ENCODE peak calls at places on chromosomes 11 and 22, in four cellular contexts. One of them, this sample, is unnamed.

GRCh38 chr11:65870307-65870658 is 2.3 kb downstream of the EFEMP2 start:
- DNase-seq in stimulated activated CD4-positive, alpha-beta T cell treated with anti-CD3 and anti-CD28 coated beads, Interleukin-12 subunit alpha, Interleukin-12 subunit beta, amount 100 ng/mL, for 4 hours: no peak
- DNase-seq in GM19239: no peak
- DNase-seq in naive thymus-derived CD4-positive, alpha-beta T cell: no peak
- DNase-seq in this sample: no peak

GRCh38 chr22:37211075-37211852 is 1.0 kb downstream of the SSTR3 start:
- DNase-seq in stimulated activated CD4-positive, alpha-beta T cell treated with anti-CD3 and anti-CD28 coated beads, Interleukin-12 subunit alpha, Interleukin-12 subunit beta, amount 100 ng/mL, for 4 hours: no peak
- DNase-seq in GM19239: no peak
- DNase-seq in naive thymus-derived CD4-positive, alpha-beta T cell: no peak
- DNase-seq in this sample: no peak

GRCh38 chr11:44617671-44618461 is 52.4 kb downstream of the CD82 start:
- DNase-seq in stimulated activated CD4-positive, alpha-beta T cell treated with anti-CD3 and anti-CD28 coated beads, Interleukin-12 subunit alpha, Interleukin-12 subunit beta, amount 100 ng/mL, for 4 hours: no peak
- DNase-seq in GM19239: no peak
- DNase-seq in naive thymus-derived CD4-positive, alpha-beta T cell: peak
- DNase-seq in this sample: no peak

GRCh38 chr11:33895752-33896137 is 3.9 kb upstream of the LMO2 start:
- DNase-seq in stimulated activated CD4-positive, alpha-beta T cell treated with anti-CD3 and anti-CD28 coated beads, Interleukin-12 subunit alpha, Interleukin-12 subunit beta, amount 100 ng/mL, for 4 hours: no peak
- DNase-seq in GM19239: no peak
- DNase-seq in naive thymus-derived CD4-positive, alpha-beta T cell: no peak
- DNase-seq in this sample: no peak

GRCh38 chr11:32148824-32149223 is 58.0 kb downstream of the RCN1 start:
- DNase-seq in stimulated activated CD4-positive, alpha-beta T cell treated with anti-CD3 and anti-CD28 coated beads, Interleukin-12 subunit alpha, Interleukin-12 subunit beta, amount 100 ng/mL, for 4 hours: no peak
- DNase-seq in GM19239: no peak
- DNase-seq in naive thymus-derived CD4-positive, alpha-beta T cell: no peak
- DNase-seq in this sample: no peak

GRCh38 chr22:38419864-38420172 is 35.2 kb downstream of the KCNJ4 start:
- DNase-seq in stimulated activated CD4-positive, alpha-beta T cell treated with anti-CD3 and anti-CD28 coated beads, Interleukin-12 subunit alpha, Interleukin-12 subunit beta, amount 100 ng/mL, for 4 hours: no peak
- DNase-seq in GM19239: no peak
- DNase-seq in naive thymus-derived CD4-positive, alpha-beta T cell: no peak
- DNase-seq in this sample: no peak

GRCh38 chr11:63903884-63904283 is 13.1 kb downstream of the RCOR2 start:
- DNase-seq in stimulated activated CD4-positive, alpha-beta T cell treated with anti-CD3 and anti-CD28 coated beads, Interleukin-12 subunit alpha, Interleukin-12 subunit beta, amount 100 ng/mL, for 4 hours: no peak
- DNase-seq in GM19239: no peak
- DNase-seq in naive thymus-derived CD4-positive, alpha-beta T cell: no peak
- DNase-seq in this sample: no peak

GRCh38 chr22:36431977-36432376 is 44.2 kb upstream of the MYH9 start:
- DNase-seq in stimulated activated CD4-positive, alpha-beta T cell treated with anti-CD3 and anti-CD28 coated beads, Interleukin-12 subunit alpha, Interleukin-12 subunit beta, amount 100 ng/mL, for 4 hours: no peak
- DNase-seq in GM19239: no peak
- DNase-seq in naive thymus-derived CD4-positive, alpha-beta T cell: no peak
- DNase-seq in this sample: no peak

GRCh38 chr22:18954333-18954732 is 18.2 kb upstream of the PRODH start:
- DNase-seq in stimulated activated CD4-positive, alpha-beta T cell treated with anti-CD3 and anti-CD28 coated beads, Interleukin-12 subunit alpha, Interleukin-12 subunit beta, amount 100 ng/mL, for 4 hours: peak
- DNase-seq in GM19239: peak
- DNase-seq in naive thymus-derived CD4-positive, alpha-beta T cell: peak
- DNase-seq in this sample: peak

GRCh38 chr11:2762451-2762850 is 62.7 kb upstream of the KCNQ1OT1 start:
- DNase-seq in stimulated activated CD4-positive, alpha-beta T cell treated with anti-CD3 and anti-CD28 coated beads, Interleukin-12 subunit alpha, Interleukin-12 subunit beta, amount 100 ng/mL, for 4 hours: no peak
- DNase-seq in GM19239: no peak
- DNase-seq in naive thymus-derived CD4-positive, alpha-beta T cell: peak
- DNase-seq in this sample: no peak

GRCh38 chr11:35247428-35247827 is 108.5 kb downstream of the CD44 start:
- DNase-seq in stimulated activated CD4-positive, alpha-beta T cell treated with anti-CD3 and anti-CD28 coated beads, Interleukin-12 subunit alpha, Interleukin-12 subunit beta, amount 100 ng/mL, for 4 hours: no peak
- DNase-seq in GM19239: no peak
- DNase-seq in naive thymus-derived CD4-positive, alpha-beta T cell: no peak
- DNase-seq in this sample: no peak

GRCh38 chr11:9639099-9639498 is 24.8 kb upstream of the SWAP70 start:
- DNase-seq in stimulated activated CD4-positive, alpha-beta T cell treated with anti-CD3 and anti-CD28 coated beads, Interleukin-12 subunit alpha, Interleukin-12 subunit beta, amount 100 ng/mL, for 4 hours: no peak
- DNase-seq in GM19239: no peak
- DNase-seq in naive thymus-derived CD4-positive, alpha-beta T cell: no peak
- DNase-seq in this sample: no peak

This sample was measured in B cell.